ENCODE peak calls at places on chromosomes 6 and 20, in six cellular contexts. One of them, this sample, is unnamed.
A peak's percentile ranks its signal among the peaks of the same experiment; 100 is the strongest.

GRCh38 chr6:75243333-75244062 is at the start of gene COX7A2:
- DNase-seq in AG09309: peak; percentile 91
- DNase-seq in uterus: peak; percentile 91
- DNase-seq in right cardiac atrium: peak; percentile 94
- DNase-seq in mesendoderm: peak; percentile 99
- DNase-seq in CD4-positive, CD25-positive, alpha-beta regulatory T cell: peak; percentile 88
- DNase-seq in this sample: peak; percentile 96

GRCh38 chr20:34808583-34808982 is 16.9 kb downstream of the NCOA6 start:
- DNase-seq in AG09309: no peak
- DNase-seq in uterus: no peak
- DNase-seq in right cardiac atrium: no peak
- DNase-seq in mesendoderm: no peak
- DNase-seq in CD4-positive, CD25-positive, alpha-beta regulatory T cell: no peak
- DNase-seq in this sample: no peak

GRCh38 chr20:62979876-62980373 is 26.8 kb downstream of the BHLHE23 start:
- DNase-seq in AG09309: no peak
- DNase-seq in uterus: no peak
- DNase-seq in right cardiac atrium: no peak
- DNase-seq in mesendoderm: no peak
- DNase-seq in CD4-positive, CD25-positive, alpha-beta regulatory T cell: no peak
- DNase-seq in this sample: no peak

GRCh38 chr20:5085380-5085779 is 34.4 kb downstream of the PCNA start:
- DNase-seq in AG09309: no peak
- DNase-seq in uterus: no peak
- DNase-seq in right cardiac atrium: peak; percentile 64
- DNase-seq in mesendoderm: no peak
- DNase-seq in CD4-positive, CD25-positive, alpha-beta regulatory T cell: no peak
- DNase-seq in this sample: no peak

GRCh38 chr6:169881398-169881797 is 130.0 kb downstream of the ERMARD start:
- DNase-seq in AG09309: no peak
- DNase-seq in uterus: no peak
- DNase-seq in right cardiac atrium: no peak
- DNase-seq in mesendoderm: no peak
- DNase-seq in CD4-positive, CD25-positive, alpha-beta regulatory T cell: no peak
- DNase-seq in this sample: no peak

GRCh38 chr6:159788757-159789376 is 535 bp downstream of the TCP1 start:
- DNase-seq in AG09309: no peak
- DNase-seq in uterus: peak; percentile 26
- DNase-seq in right cardiac atrium: peak; percentile 69
- DNase-seq in mesendoderm: peak; percentile 50
- DNase-seq in CD4-positive, CD25-positive, alpha-beta regulatory T cell: no peak
- DNase-seq in this sample: peak; percentile 78

GRCh38 chr6:75070244-75070643 is 135.6 kb downstream of the COL12A1 start:
- DNase-seq in AG09309: no peak
- DNase-seq in uterus: no peak
- DNase-seq in right cardiac atrium: no peak
- DNase-seq in mesendoderm: no peak
- DNase-seq in CD4-positive, CD25-positive, alpha-beta regulatory T cell: no peak
- DNase-seq in this sample: no peak

GRCh38 chr6:62288974-62289373 is 2.9 kb upstream of the KHDRBS2 start:
- DNase-seq in AG09309: no peak
- DNase-seq in uterus: no peak
- DNase-seq in right cardiac atrium: no peak
- DNase-seq in mesendoderm: no peak
- DNase-seq in CD4-positive, CD25-positive, alpha-beta regulatory T cell: no peak
- DNase-seq in this sample: no peak

GRCh38 chr20:46544576-46544975 is 5.9 kb downstream of the OCSTAMP start:
- DNase-seq in AG09309: no peak
- DNase-seq in uterus: no peak
- DNase-seq in right cardiac atrium: no peak
- DNase-seq in mesendoderm: no peak
- DNase-seq in CD4-positive, CD25-positive, alpha-beta regulatory T cell: no peak
- DNase-seq in this sample: no peak

GRCh38 chr20:61526907-61527306 is 274.8 kb downstream of the CDH4 start:
- DNase-seq in AG09309: no peak
- DNase-seq in uterus: no peak
- DNase-seq in right cardiac atrium: no peak
- DNase-seq in mesendoderm: no peak
- DNase-seq in CD4-positive, CD25-positive, alpha-beta regulatory T cell: no peak
- DNase-seq in this sample: no peak

GRCh38 chr6:33896391-33897192 is 92.8 kb upstream of the MLN start:
- DNase-seq in AG09309: no peak
- DNase-seq in uterus: peak; percentile 61
- DNase-seq in right cardiac atrium: no peak
- DNase-seq in mesendoderm: no peak
- DNase-seq in CD4-positive, CD25-positive, alpha-beta regulatory T cell: no peak
- DNase-seq in this sample: no peak

GRCh38 chr20:56540415-56540814 is 7.4 kb downstream of the FAM209B start:
- DNase-seq in AG09309: no peak
- DNase-seq in uterus: no peak
- DNase-seq in right cardiac atrium: no peak
- DNase-seq in mesendoderm: no peak
- DNase-seq in CD4-positive, CD25-positive, alpha-beta regulatory T cell: no peak
- DNase-seq in this sample: no peak

GRCh38 chr6:107730106-107730505 is 94.0 kb downstream of the SCML4 start:
- DNase-seq in AG09309: no peak
- DNase-seq in uterus: no peak
- DNase-seq in right cardiac atrium: no peak
- DNase-seq in mesendoderm: no peak
- DNase-seq in CD4-positive, CD25-positive, alpha-beta regulatory T cell: no peak
- DNase-seq in this sample: no peak
- H3K4me3 ChIP-seq in AG09309: no peak overlapping the region
- H3K4me3 ChIP-seq in uterus: no peak overlapping the region
- H3K4me3 ChIP-seq in right cardiac atrium: no peak overlapping the region
- H3K4me3 ChIP-seq in mesendoderm: no peak overlapping the region
- H3K4me3 ChIP-seq in CD4-positive, CD25-positive, alpha-beta regulatory T cell: no peak overlapping the region
- H3K4me3 ChIP-seq in this sample: no peak overlapping the region

DNA sequence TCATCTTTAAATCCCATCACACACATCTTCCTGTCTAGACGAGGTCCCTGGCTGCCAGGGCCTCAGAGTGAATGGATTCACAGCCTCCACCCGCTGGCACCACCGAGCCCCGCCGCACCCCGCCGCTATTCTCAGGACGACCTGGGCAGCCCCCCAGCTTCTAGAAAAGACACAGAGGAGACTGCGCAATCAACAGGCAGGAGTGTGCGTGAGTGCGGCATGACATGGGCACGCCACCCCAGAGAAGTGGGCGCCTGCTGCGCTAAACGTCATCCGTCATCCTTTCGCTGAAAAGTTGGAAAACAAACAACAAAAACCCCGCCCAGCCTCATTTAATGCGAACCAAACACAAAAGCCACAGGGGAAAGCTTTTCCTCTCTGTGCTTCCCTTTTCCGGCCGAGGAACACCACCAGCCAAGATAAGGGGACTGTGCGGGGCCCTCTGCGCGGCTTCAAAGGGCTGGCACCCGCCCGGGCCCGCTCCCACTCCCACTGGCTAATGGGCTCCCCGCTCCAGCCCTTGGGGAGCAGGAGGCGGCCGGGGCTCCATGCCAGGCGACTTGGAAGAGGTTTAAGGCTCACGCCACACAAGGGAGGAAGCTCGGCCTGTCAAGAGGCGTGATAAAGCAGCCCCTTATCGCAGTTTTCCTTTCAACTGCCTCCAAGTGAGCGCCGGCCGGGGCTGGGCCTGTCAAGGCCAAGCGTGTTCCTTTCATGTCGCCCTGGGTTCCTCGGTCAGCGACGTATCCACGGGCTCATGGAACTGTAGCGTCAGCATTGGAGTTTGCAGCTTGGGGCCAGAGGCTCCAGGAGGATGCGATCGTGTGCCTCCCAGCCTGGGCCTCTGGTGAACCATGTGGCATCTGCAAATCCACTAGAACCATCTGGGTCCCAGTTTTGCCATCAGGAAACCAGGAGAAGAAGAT is 50.1 kb downstream of the NFATC2 start:
- DNase-seq in AG09309: no peak
- DNase-seq in uterus: peak; percentile 84
- DNase-seq in right cardiac atrium: peak; percentile 95
- DNase-seq in mesendoderm: peak; percentile 29
- DNase-seq in CD4-positive, CD25-positive, alpha-beta regulatory T cell: no peak
- DNase-seq in this sample: no peak
- H3K4me3 ChIP-seq in AG09309: no peak overlapping the region
- H3K4me3 ChIP-seq in uterus: peak overlapping the region; percentile 4
- H3K4me3 ChIP-seq in right cardiac atrium: no peak overlapping the region
- H3K4me3 ChIP-seq in mesendoderm: no peak overlapping the region
- H3K4me3 ChIP-seq in CD4-positive, CD25-positive, alpha-beta regulatory T cell: no peak overlapping the region
- H3K4me3 ChIP-seq in this sample: peak overlapping the region; percentile 16

GRCh38 chr20:3240776-3241363 is 1.9 kb upstream of the SLC4A11 start:
- DNase-seq in AG09309: no peak
- DNase-seq in uterus: no peak
- DNase-seq in right cardiac atrium: no peak
- DNase-seq in mesendoderm: no peak
- DNase-seq in CD4-positive, CD25-positive, alpha-beta regulatory T cell: no peak
- DNase-seq in this sample: no peak
- H3K4me3 ChIP-seq in AG09309: no peak overlapping the region
- H3K4me3 ChIP-seq in uterus: no peak overlapping the region
- H3K4me3 ChIP-seq in right cardiac atrium: no peak overlapping the region
- H3K4me3 ChIP-seq in mesendoderm: no peak overlapping the region
- H3K4me3 ChIP-seq in CD4-positive, CD25-positive, alpha-beta regulatory T cell: no peak overlapping the region
- H3K4me3 ChIP-seq in this sample: no peak overlapping the region

GRCh38 chr6:29666826-29667130 is 9.9 kb downstream of the MOG start:
- DNase-seq in AG09309: no peak
- DNase-seq in uterus: no peak
- DNase-seq in right cardiac atrium: no peak
- DNase-seq in mesendoderm: peak; percentile 75
- DNase-seq in CD4-positive, CD25-positive, alpha-beta regulatory T cell: no peak
- DNase-seq in this sample: no peak
- H3K4me3 ChIP-seq in AG09309: no peak overlapping the region
- H3K4me3 ChIP-seq in uterus: no peak overlapping the region
- H3K4me3 ChIP-seq in right cardiac atrium: no peak overlapping the region
- H3K4me3 ChIP-seq in mesendoderm: no peak overlapping the region
- H3K4me3 ChIP-seq in CD4-positive, CD25-positive, alpha-beta regulatory T cell: no peak overlapping the region
- H3K4me3 ChIP-seq in this sample: no peak overlapping the region

DNA sequence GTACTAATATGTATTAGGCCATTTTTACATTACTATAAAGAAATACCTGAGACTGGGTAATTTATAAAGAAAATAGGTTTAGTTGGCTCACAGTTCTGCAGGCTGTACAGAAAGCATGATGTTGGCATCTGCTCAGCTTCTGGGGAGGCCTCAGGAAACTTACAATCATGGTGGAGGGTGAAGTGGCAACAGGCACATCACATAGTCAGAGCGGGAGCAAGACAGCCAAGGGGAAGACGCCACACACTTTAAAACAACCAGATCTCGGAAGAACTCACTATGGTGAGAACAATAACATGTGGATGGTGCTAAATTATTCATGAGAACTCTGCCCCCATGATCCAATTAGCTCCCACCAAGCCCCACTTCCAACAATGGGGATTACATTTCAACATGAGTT is 41.3 kb upstream of the CEP162 start:
- DNase-seq in AG09309: no peak
- DNase-seq in uterus: no peak
- DNase-seq in right cardiac atrium: no peak
- DNase-seq in mesendoderm: no peak
- DNase-seq in CD4-positive, CD25-positive, alpha-beta regulatory T cell: no peak
- DNase-seq in this sample: no peak
- H3K4me3 ChIP-seq in AG09309: no peak overlapping the region
- H3K4me3 ChIP-seq in uterus: no peak overlapping the region
- H3K4me3 ChIP-seq in right cardiac atrium: no peak overlapping the region
- H3K4me3 ChIP-seq in mesendoderm: no peak overlapping the region
- H3K4me3 ChIP-seq in CD4-positive, CD25-positive, alpha-beta regulatory T cell: no peak overlapping the region
- H3K4me3 ChIP-seq in this sample: no peak overlapping the region

GRCh38 chr6:30216096-30216495 is 2.9 kb upstream of the TRIM26 start:
- DNase-seq in AG09309: no peak
- DNase-seq in uterus: no peak
- DNase-seq in right cardiac atrium: no peak
- DNase-seq in mesendoderm: no peak
- DNase-seq in CD4-positive, CD25-positive, alpha-beta regulatory T cell: no peak
- DNase-seq in this sample: no peak

GRCh38 chr6:30211899-30212298 is 1.3 kb downstream of the TRIM26 start:
- DNase-seq in AG09309: no peak
- DNase-seq in uterus: no peak
- DNase-seq in right cardiac atrium: no peak
- DNase-seq in mesendoderm: no peak
- DNase-seq in CD4-positive, CD25-positive, alpha-beta regulatory T cell: no peak
- DNase-seq in this sample: no peak

GRCh38 chr6:30212865-30213653 is at the start of gene TRIM26:
- DNase-seq in AG09309: peak; percentile 84
- DNase-seq in uterus: peak; percentile 97
- DNase-seq in right cardiac atrium: peak; percentile 98
- DNase-seq in mesendoderm: peak; percentile 99
- DNase-seq in CD4-positive, CD25-positive, alpha-beta regulatory T cell: peak; percentile 98
- DNase-seq in this sample: peak; percentile 99

GRCh38 chr6:30213654-30213998 is 420 bp upstream of the TRIM26 start:
- DNase-seq in AG09309: no peak
- DNase-seq in uterus: no peak
- DNase-seq in right cardiac atrium: no peak
- DNase-seq in mesendoderm: no peak
- DNase-seq in CD4-positive, CD25-positive, alpha-beta regulatory T cell: no peak
- DNase-seq in this sample: no peak

DNA sequence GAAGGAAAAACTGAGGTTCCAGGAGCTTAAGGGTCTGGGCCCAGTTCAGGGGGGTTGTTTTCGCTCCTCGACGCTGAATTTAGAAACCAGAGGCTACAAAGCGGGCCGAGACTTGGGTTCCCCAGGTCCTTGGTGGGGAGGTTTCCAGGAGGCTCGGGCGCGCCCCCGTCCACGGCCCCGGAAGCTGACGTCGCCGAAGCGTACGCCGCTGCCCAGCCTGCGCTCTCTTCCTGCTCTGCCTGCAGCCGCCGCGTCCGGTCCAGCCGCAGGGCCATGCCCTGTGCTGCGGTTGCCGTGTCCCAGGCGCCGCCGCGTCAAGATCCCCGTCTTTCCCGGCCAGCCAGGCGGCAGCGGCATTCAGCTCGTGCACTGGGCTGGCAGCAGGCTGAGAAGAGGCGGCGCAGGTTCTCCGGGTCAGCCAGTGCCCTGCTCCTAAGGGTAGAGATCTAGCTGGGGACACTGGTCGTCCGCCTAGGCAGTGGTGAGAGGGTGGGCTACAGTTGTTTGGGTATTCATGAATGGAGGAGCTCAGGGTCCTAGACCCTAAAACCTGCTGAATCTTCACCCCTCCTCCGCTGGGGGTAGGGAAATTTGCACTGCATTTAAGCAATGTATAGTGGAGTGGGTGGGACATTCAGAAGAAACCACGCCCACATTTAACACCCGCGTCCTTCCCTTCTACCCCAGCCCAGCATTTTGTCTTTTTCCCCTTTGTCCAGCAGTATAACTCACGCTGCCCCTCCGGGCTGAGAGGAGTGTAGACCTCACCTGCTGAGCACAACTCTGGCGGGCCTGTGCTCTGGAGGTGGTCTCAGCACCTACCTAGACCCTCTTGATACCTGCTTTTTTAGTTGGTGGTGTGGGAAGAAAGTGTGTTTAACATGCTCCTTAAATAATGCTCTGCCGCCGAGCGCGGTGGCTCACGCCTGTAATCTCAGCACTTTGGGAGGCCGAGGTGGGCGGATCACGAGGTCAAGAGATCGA is 1.1 kb upstream of the TRIM26 start:
- DNase-seq in AG09309: peak; percentile 24
- DNase-seq in uterus: peak; percentile 85
- DNase-seq in right cardiac atrium: peak; percentile 96
- DNase-seq in mesendoderm: peak; percentile 77
- DNase-seq in CD4-positive, CD25-positive, alpha-beta regulatory T cell: peak; percentile 76
- DNase-seq in this sample: peak; percentile 94
- H3K4me3 ChIP-seq in AG09309: peak overlapping the region; percentile 73
- H3K4me3 ChIP-seq in uterus: peak overlapping the region; percentile 84
- H3K4me3 ChIP-seq in right cardiac atrium: peak overlapping the region; percentile 53
- H3K4me3 ChIP-seq in mesendoderm: peak overlapping the region; percentile 46
- H3K4me3 ChIP-seq in CD4-positive, CD25-positive, alpha-beta regulatory T cell: peak overlapping the region; percentile 91
- H3K4me3 ChIP-seq in this sample: peak overlapping the region; percentile 95